ENCODE peak calls at places on chromosome 14, in six cellular contexts. One of them, this sample, is unnamed.

GRCh38 chr14:31060253-31060875 is 34.2 kb upstream of the STRN3 start:
- DNase-seq in KBM-7: no peak
- DNase-seq in NCI-H2107: no peak
- DNase-seq in T-helper 9 cell: no peak
- DNase-seq in activated naive CD8-positive, alpha-beta T cell treated with anti-CD3 and anti-CD28 coated beads, Interleukin-2, amount 50 U/mL, for 16 hours: no peak
- DNase-seq in adipocyte: no peak
- DNase-seq in this sample: no peak

GRCh38 chr14:74275265-74275841 is 27.4 kb downstream of the ABCD4 start:
- DNase-seq in KBM-7: no peak
- DNase-seq in NCI-H2107: peak
- DNase-seq in T-helper 9 cell: no peak
- DNase-seq in activated naive CD8-positive, alpha-beta T cell treated with anti-CD3 and anti-CD28 coated beads, Interleukin-2, amount 50 U/mL, for 16 hours: no peak
- DNase-seq in adipocyte: peak
- DNase-seq in this sample: no peak

GRCh38 chr14:32075636-32076277 is 1.3 kb upstream of the ARHGAP5 start:
- DNase-seq in KBM-7: no peak
- DNase-seq in NCI-H2107: peak
- DNase-seq in T-helper 9 cell: no peak
- DNase-seq in activated naive CD8-positive, alpha-beta T cell treated with anti-CD3 and anti-CD28 coated beads, Interleukin-2, amount 50 U/mL, for 16 hours: peak
- DNase-seq in adipocyte: peak
- DNase-seq in this sample: no peak

GRCh38 chr14:90495357-90496276 is 98.8 kb downstream of the CALM1 start:
- DNase-seq in KBM-7: peak
- DNase-seq in NCI-H2107: no peak
- DNase-seq in T-helper 9 cell: peak
- DNase-seq in activated naive CD8-positive, alpha-beta T cell treated with anti-CD3 and anti-CD28 coated beads, Interleukin-2, amount 50 U/mL, for 16 hours: no peak
- DNase-seq in adipocyte: peak
- DNase-seq in this sample: no peak

GRCh38 chr14:71300474-71301359 is 393.5 kb downstream of the PCNX1 start:
- DNase-seq in KBM-7: no peak
- DNase-seq in NCI-H2107: no peak
- DNase-seq in T-helper 9 cell: no peak
- DNase-seq in activated naive CD8-positive, alpha-beta T cell treated with anti-CD3 and anti-CD28 coated beads, Interleukin-2, amount 50 U/mL, for 16 hours: no peak
- DNase-seq in adipocyte: peak
- DNase-seq in this sample: no peak

GRCh38 chr14:39219075-39219499 is 14.6 kb upstream of the MIA2 start:
- DNase-seq in KBM-7: peak
- DNase-seq in NCI-H2107: no peak
- DNase-seq in T-helper 9 cell: no peak
- DNase-seq in activated naive CD8-positive, alpha-beta T cell treated with anti-CD3 and anti-CD28 coated beads, Interleukin-2, amount 50 U/mL, for 16 hours: no peak
- DNase-seq in adipocyte: no peak
- DNase-seq in this sample: no peak

GRCh38 chr14:75800792-75801191 is 139.7 kb downstream of the TTLL5 start:
- DNase-seq in KBM-7: no peak
- DNase-seq in NCI-H2107: no peak
- DNase-seq in T-helper 9 cell: no peak
- DNase-seq in activated naive CD8-positive, alpha-beta T cell treated with anti-CD3 and anti-CD28 coated beads, Interleukin-2, amount 50 U/mL, for 16 hours: no peak
- DNase-seq in adipocyte: no peak
- DNase-seq in this sample: no peak

GRCh38 chr14:67191768-67192290 is 2.6 kb downstream of the GARIN2 start:
- DNase-seq in KBM-7: no peak
- DNase-seq in NCI-H2107: no peak
- DNase-seq in T-helper 9 cell: no peak
- DNase-seq in activated naive CD8-positive, alpha-beta T cell treated with anti-CD3 and anti-CD28 coated beads, Interleukin-2, amount 50 U/mL, for 16 hours: no peak
- DNase-seq in adipocyte: peak
- DNase-seq in this sample: no peak

GRCh38 chr14:61315288-61315687 is 6.1 kb upstream of the PRKCH start:
- DNase-seq in KBM-7: no peak
- DNase-seq in NCI-H2107: no peak
- DNase-seq in T-helper 9 cell: no peak
- DNase-seq in activated naive CD8-positive, alpha-beta T cell treated with anti-CD3 and anti-CD28 coated beads, Interleukin-2, amount 50 U/mL, for 16 hours: no peak
- DNase-seq in adipocyte: no peak
- DNase-seq in this sample: peak

GRCh38 chr14:104094709-104095425 is 9.4 kb downstream of the ASPG start:
- DNase-seq in KBM-7: peak
- DNase-seq in NCI-H2107: no peak
- DNase-seq in T-helper 9 cell: peak
- DNase-seq in activated naive CD8-positive, alpha-beta T cell treated with anti-CD3 and anti-CD28 coated beads, Interleukin-2, amount 50 U/mL, for 16 hours: peak
- DNase-seq in adipocyte: peak
- DNase-seq in this sample: peak

GRCh38 chr14:59919582-59920377 is at the start of gene LRRC9:
- DNase-seq in KBM-7: no peak
- DNase-seq in NCI-H2107: peak
- DNase-seq in T-helper 9 cell: peak
- DNase-seq in activated naive CD8-positive, alpha-beta T cell treated with anti-CD3 and anti-CD28 coated beads, Interleukin-2, amount 50 U/mL, for 16 hours: no peak
- DNase-seq in adipocyte: peak
- DNase-seq in this sample: peak

GRCh38 chr14:92105845-92106094 is 612 bp downstream of the ATXN3 start:
- DNase-seq in KBM-7: peak
- DNase-seq in NCI-H2107: no peak
- DNase-seq in T-helper 9 cell: peak
- DNase-seq in activated naive CD8-positive, alpha-beta T cell treated with anti-CD3 and anti-CD28 coated beads, Interleukin-2, amount 50 U/mL, for 16 hours: no peak
- DNase-seq in adipocyte: no peak
- DNase-seq in this sample: no peak

GRCh38 chr14:103740991-103741689 is 25.5 kb downstream of the ZFYVE21 start:
- DNase-seq in KBM-7: peak
- DNase-seq in NCI-H2107: no peak
- DNase-seq in T-helper 9 cell: no peak
- DNase-seq in activated naive CD8-positive, alpha-beta T cell treated with anti-CD3 and anti-CD28 coated beads, Interleukin-2, amount 50 U/mL, for 16 hours: no peak
- DNase-seq in adipocyte: peak
- DNase-seq in this sample: no peak

GRCh38 chr14:30312214-30312613 is 246.7 kb upstream of the G2E3 start:
- DNase-seq in KBM-7: no peak
- DNase-seq in NCI-H2107: no peak
- DNase-seq in T-helper 9 cell: no peak
- DNase-seq in activated naive CD8-positive, alpha-beta T cell treated with anti-CD3 and anti-CD28 coated beads, Interleukin-2, amount 50 U/mL, for 16 hours: no peak
- DNase-seq in adipocyte: no peak
- DNase-seq in this sample: no peak

GRCh38 chr14:80446356-80446755 is 235.1 kb upstream of the DIO2 start:
- DNase-seq in KBM-7: no peak
- DNase-seq in NCI-H2107: no peak
- DNase-seq in T-helper 9 cell: no peak
- DNase-seq in activated naive CD8-positive, alpha-beta T cell treated with anti-CD3 and anti-CD28 coated beads, Interleukin-2, amount 50 U/mL, for 16 hours: no peak
- DNase-seq in adipocyte: peak
- DNase-seq in this sample: no peak

GRCh38 chr14:68627050-68627867 is 165.6 kb downstream of the ZFP36L1 start:
- DNase-seq in KBM-7: no peak
- DNase-seq in NCI-H2107: no peak
- DNase-seq in T-helper 9 cell: no peak
- DNase-seq in activated naive CD8-positive, alpha-beta T cell treated with anti-CD3 and anti-CD28 coated beads, Interleukin-2, amount 50 U/mL, for 16 hours: no peak
- DNase-seq in adipocyte: no peak
- DNase-seq in this sample: no peak

GRCh38 chr14:50363734-50364113 is 33.0 kb downstream of the CDKL1 start:
- DNase-seq in KBM-7: peak
- DNase-seq in NCI-H2107: no peak
- DNase-seq in T-helper 9 cell: peak
- DNase-seq in activated naive CD8-positive, alpha-beta T cell treated with anti-CD3 and anti-CD28 coated beads, Interleukin-2, amount 50 U/mL, for 16 hours: no peak
- DNase-seq in adipocyte: no peak
- DNase-seq in this sample: no peak

GRCh38 chr14:72104011-72104613 is 171.9 kb downstream of the RGS6 start:
- DNase-seq in KBM-7: peak
- DNase-seq in NCI-H2107: no peak
- DNase-seq in T-helper 9 cell: peak
- DNase-seq in activated naive CD8-positive, alpha-beta T cell treated with anti-CD3 and anti-CD28 coated beads, Interleukin-2, amount 50 U/mL, for 16 hours: no peak
- DNase-seq in adipocyte: peak
- DNase-seq in this sample: no peak

GRCh38 chr14:22561661-22562579 is 27.1 kb downstream of the DAD1 start:
- DNase-seq in KBM-7: peak
- DNase-seq in NCI-H2107: no peak
- DNase-seq in T-helper 9 cell: peak
- DNase-seq in activated naive CD8-positive, alpha-beta T cell treated with anti-CD3 and anti-CD28 coated beads, Interleukin-2, amount 50 U/mL, for 16 hours: no peak
- DNase-seq in adipocyte: no peak
- DNase-seq in this sample: no peak

GRCh38 chr14:80381964-80382363 is 170.7 kb upstream of the DIO2 start:
- DNase-seq in KBM-7: no peak
- DNase-seq in NCI-H2107: no peak
- DNase-seq in T-helper 9 cell: no peak
- DNase-seq in activated naive CD8-positive, alpha-beta T cell treated with anti-CD3 and anti-CD28 coated beads, Interleukin-2, amount 50 U/mL, for 16 hours: no peak
- DNase-seq in adipocyte: no peak
- DNase-seq in this sample: no peak

GRCh38 chr14:54976316-54976715 is 50.6 kb downstream of the WDHD1 start:
- DNase-seq in KBM-7: peak
- DNase-seq in NCI-H2107: no peak
- DNase-seq in T-helper 9 cell: no peak
- DNase-seq in activated naive CD8-positive, alpha-beta T cell treated with anti-CD3 and anti-CD28 coated beads, Interleukin-2, amount 50 U/mL, for 16 hours: no peak
- DNase-seq in adipocyte: peak
- DNase-seq in this sample: no peak

GRCh38 chr14:52082903-52083302 is 14.0 kb upstream of the NID2 start:
- DNase-seq in KBM-7: no peak
- DNase-seq in NCI-H2107: no peak
- DNase-seq in T-helper 9 cell: no peak
- DNase-seq in activated naive CD8-positive, alpha-beta T cell treated with anti-CD3 and anti-CD28 coated beads, Interleukin-2, amount 50 U/mL, for 16 hours: no peak
- DNase-seq in adipocyte: no peak
- DNase-seq in this sample: no peak

GRCh38 chr14:104699426-104699748 is 10.0 kb downstream of the INF2 start:
- DNase-seq in KBM-7: no peak
- DNase-seq in NCI-H2107: no peak
- DNase-seq in T-helper 9 cell: no peak
- DNase-seq in activated naive CD8-positive, alpha-beta T cell treated with anti-CD3 and anti-CD28 coated beads, Interleukin-2, amount 50 U/mL, for 16 hours: no peak
- DNase-seq in adipocyte: no peak
- DNase-seq in this sample: no peak

GRCh38 chr14:71363961-71364360 is 456.7 kb downstream of the PCNX1 start:
- DNase-seq in KBM-7: no peak
- DNase-seq in NCI-H2107: no peak
- DNase-seq in T-helper 9 cell: no peak
- DNase-seq in activated naive CD8-positive, alpha-beta T cell treated with anti-CD3 and anti-CD28 coated beads, Interleukin-2, amount 50 U/mL, for 16 hours: no peak
- DNase-seq in adipocyte: peak
- DNase-seq in this sample: no peak

GRCh38 chr14:95134304-95134933 is 22.9 kb downstream of the DICER1 start:
- DNase-seq in KBM-7: no peak
- DNase-seq in NCI-H2107: no peak
- DNase-seq in T-helper 9 cell: no peak
- DNase-seq in activated naive CD8-positive, alpha-beta T cell treated with anti-CD3 and anti-CD28 coated beads, Interleukin-2, amount 50 U/mL, for 16 hours: no peak
- DNase-seq in adipocyte: peak
- DNase-seq in this sample: no peak

GRCh38 chr14:100664234-100664633 is 62.5 kb upstream of the DLK1 start:
- DNase-seq in KBM-7: no peak
- DNase-seq in NCI-H2107: no peak
- DNase-seq in T-helper 9 cell: no peak
- DNase-seq in activated naive CD8-positive, alpha-beta T cell treated with anti-CD3 and anti-CD28 coated beads, Interleukin-2, amount 50 U/mL, for 16 hours: no peak
- DNase-seq in adipocyte: no peak
- DNase-seq in this sample: no peak

GRCh38 chr14:30389134-30389900 is 169.6 kb upstream of the G2E3 start:
- DNase-seq in KBM-7: no peak
- DNase-seq in NCI-H2107: no peak
- DNase-seq in T-helper 9 cell: no peak
- DNase-seq in activated naive CD8-positive, alpha-beta T cell treated with anti-CD3 and anti-CD28 coated beads, Interleukin-2, amount 50 U/mL, for 16 hours: no peak
- DNase-seq in adipocyte: peak
- DNase-seq in this sample: no peak

GRCh38 chr14:54637270-54637669 is 70.3 kb downstream of the SAMD4A start:
- DNase-seq in KBM-7: no peak
- DNase-seq in NCI-H2107: no peak
- DNase-seq in T-helper 9 cell: no peak
- DNase-seq in activated naive CD8-positive, alpha-beta T cell treated with anti-CD3 and anti-CD28 coated beads, Interleukin-2, amount 50 U/mL, for 16 hours: no peak
- DNase-seq in adipocyte: no peak
- DNase-seq in this sample: no peak

GRCh38 chr14:54686871-54687749 is 120.2 kb downstream of the SAMD4A start:
- DNase-seq in KBM-7: no peak
- DNase-seq in NCI-H2107: no peak
- DNase-seq in T-helper 9 cell: no peak
- DNase-seq in activated naive CD8-positive, alpha-beta T cell treated with anti-CD3 and anti-CD28 coated beads, Interleukin-2, amount 50 U/mL, for 16 hours: no peak
- DNase-seq in adipocyte: no peak
- DNase-seq in this sample: no peak

GRCh38 chr14:22598896-22599244 is 770 bp downstream of the ABHD4 start:
- DNase-seq in KBM-7: no peak
- DNase-seq in NCI-H2107: no peak
- DNase-seq in T-helper 9 cell: no peak
- DNase-seq in activated naive CD8-positive, alpha-beta T cell treated with anti-CD3 and anti-CD28 coated beads, Interleukin-2, amount 50 U/mL, for 16 hours: no peak
- DNase-seq in adipocyte: peak
- DNase-seq in this sample: no peak

GRCh38 chr14:59337151-59337611 is 128.0 kb downstream of the GPR135 start:
- DNase-seq in KBM-7: no peak
- DNase-seq in NCI-H2107: no peak
- DNase-seq in T-helper 9 cell: no peak
- DNase-seq in activated naive CD8-positive, alpha-beta T cell treated with anti-CD3 and anti-CD28 coated beads, Interleukin-2, amount 50 U/mL, for 16 hours: no peak
- DNase-seq in adipocyte: peak
- DNase-seq in this sample: no peak